ENCODE peak calls at places on chromosomes 7 and 10, in nine cellular contexts. One of them, this sample, is unnamed.

GRCh38 chr7:137959987-137960386 is 41.9 kb downstream of the CREB3L2 start:
- DNase-seq in OCI-LY7: no peak
- DNase-seq in mammary epithelial cell: no peak
- DNase-seq in brain microvascular endothelial cell: no peak
- DNase-seq in adrenal gland: no peak
- DNase-seq in fibroblast of mammary gland: no peak
- DNase-seq in neural progenitor cell: no peak
- DNase-seq in AG09309: no peak
- DNase-seq in A549: no peak
- DNase-seq in this sample: no peak

GRCh38 chr10:49139000-49139865 is 5.4 kb upstream of the FAM170B start:
- DNase-seq in OCI-LY7: no peak
- DNase-seq in mammary epithelial cell: no peak
- DNase-seq in brain microvascular endothelial cell: peak; percentile 74
- DNase-seq in adrenal gland: no peak
- DNase-seq in fibroblast of mammary gland: peak; percentile 88
- DNase-seq in neural progenitor cell: no peak
- DNase-seq in AG09309: peak; percentile 62
- DNase-seq in A549: no peak
- DNase-seq in this sample: peak; percentile 66

GRCh38 chr10:91552706-91553105 is 80.2 kb downstream of the PPP1R3C start:
- DNase-seq in OCI-LY7: no peak
- DNase-seq in mammary epithelial cell: no peak
- DNase-seq in brain microvascular endothelial cell: no peak
- DNase-seq in adrenal gland: peak; percentile 38
- DNase-seq in fibroblast of mammary gland: peak; percentile 27
- DNase-seq in neural progenitor cell: peak; percentile 39
- DNase-seq in AG09309: no peak
- DNase-seq in A549: peak; percentile 43
- DNase-seq in this sample: no peak

GRCh38 chr10:29482591-29483421 is 152.0 kb downstream of the SVIL start:
- DNase-seq in OCI-LY7: peak; percentile 75
- DNase-seq in mammary epithelial cell: no peak
- DNase-seq in brain microvascular endothelial cell: peak; percentile 91
- DNase-seq in adrenal gland: no peak
- DNase-seq in fibroblast of mammary gland: peak; percentile 62
- DNase-seq in neural progenitor cell: peak; percentile 37
- DNase-seq in AG09309: no peak
- DNase-seq in A549: no peak
- DNase-seq in this sample: peak; percentile 54

GRCh38 chr7:8441106-8441590 is 7.7 kb downstream of the NXPH1 start:
- DNase-seq in OCI-LY7: no peak
- DNase-seq in mammary epithelial cell: no peak
- DNase-seq in brain microvascular endothelial cell: no peak
- DNase-seq in adrenal gland: no peak
- DNase-seq in fibroblast of mammary gland: no peak
- DNase-seq in neural progenitor cell: peak; percentile 60
- DNase-seq in AG09309: no peak
- DNase-seq in A549: no peak
- DNase-seq in this sample: no peak

GRCh38 chr7:83109352-83109751 is 53.3 kb downstream of the PCLO start:
- DNase-seq in OCI-LY7: no peak
- DNase-seq in mammary epithelial cell: no peak
- DNase-seq in brain microvascular endothelial cell: no peak
- DNase-seq in adrenal gland: no peak
- DNase-seq in fibroblast of mammary gland: no peak
- DNase-seq in neural progenitor cell: no peak
- DNase-seq in AG09309: no peak
- DNase-seq in A549: no peak
- DNase-seq in this sample: no peak

GRCh38 chr10:35464805-35465456 is 128.6 kb downstream of the CCNY start:
- DNase-seq in OCI-LY7: no peak
- DNase-seq in mammary epithelial cell: no peak
- DNase-seq in brain microvascular endothelial cell: no peak
- DNase-seq in adrenal gland: no peak
- DNase-seq in fibroblast of mammary gland: peak; percentile 34
- DNase-seq in neural progenitor cell: peak; percentile 56
- DNase-seq in AG09309: peak; percentile 16
- DNase-seq in A549: no peak
- DNase-seq in this sample: no peak

GRCh38 chr7:55128693-55129394 is 110.0 kb downstream of the EGFR start:
- DNase-seq in OCI-LY7: no peak
- DNase-seq in mammary epithelial cell: no peak
- DNase-seq in brain microvascular endothelial cell: peak; percentile 59
- DNase-seq in adrenal gland: no peak
- DNase-seq in fibroblast of mammary gland: peak; percentile 84
- DNase-seq in neural progenitor cell: peak; percentile 31
- DNase-seq in AG09309: no peak
- DNase-seq in A549: no peak
- DNase-seq in this sample: no peak

GRCh38 chr10:85147346-85148250 is 819.2 kb downstream of the CCSER2 start:
- DNase-seq in OCI-LY7: no peak
- DNase-seq in mammary epithelial cell: no peak
- DNase-seq in brain microvascular endothelial cell: no peak
- DNase-seq in adrenal gland: no peak
- DNase-seq in fibroblast of mammary gland: no peak
- DNase-seq in neural progenitor cell: no peak
- DNase-seq in AG09309: no peak
- DNase-seq in A549: no peak
- DNase-seq in this sample: no peak

GRCh38 chr7:21193895-21194294 is 234.0 kb upstream of the SP4 start:
- DNase-seq in OCI-LY7: no peak
- DNase-seq in mammary epithelial cell: no peak
- DNase-seq in brain microvascular endothelial cell: no peak
- DNase-seq in adrenal gland: no peak
- DNase-seq in fibroblast of mammary gland: no peak
- DNase-seq in neural progenitor cell: peak; percentile 11
- DNase-seq in AG09309: no peak
- DNase-seq in A549: no peak
- DNase-seq in this sample: no peak

GRCh38 chr10:98684019-98684899 is 237.5 kb upstream of the HPS1 start:
- DNase-seq in OCI-LY7: no peak
- DNase-seq in mammary epithelial cell: no peak
- DNase-seq in brain microvascular endothelial cell: no peak
- DNase-seq in adrenal gland: no peak
- DNase-seq in fibroblast of mammary gland: no peak
- DNase-seq in neural progenitor cell: no peak
- DNase-seq in AG09309: no peak
- DNase-seq in A549: no peak
- DNase-seq in this sample: no peak

GRCh38 chr7:129184979-129185670 is 3.3 kb upstream of the SMO start:
- DNase-seq in OCI-LY7: no peak
- DNase-seq in mammary epithelial cell: peak; percentile 82
- DNase-seq in brain microvascular endothelial cell: no peak
- DNase-seq in adrenal gland: no peak
- DNase-seq in fibroblast of mammary gland: no peak
- DNase-seq in neural progenitor cell: no peak
- DNase-seq in AG09309: no peak
- DNase-seq in A549: no peak
- DNase-seq in this sample: no peak

GRCh38 chr7:121366852-121367431 is 29.2 kb downstream of the FAM3C start:
- DNase-seq in OCI-LY7: peak; percentile 46
- DNase-seq in mammary epithelial cell: no peak
- DNase-seq in brain microvascular endothelial cell: no peak
- DNase-seq in adrenal gland: peak; percentile 30
- DNase-seq in fibroblast of mammary gland: peak; percentile 59
- DNase-seq in neural progenitor cell: peak; percentile 6
- DNase-seq in AG09309: no peak
- DNase-seq in A549: peak; percentile 34
- DNase-seq in this sample: peak; percentile 40

DNA sequence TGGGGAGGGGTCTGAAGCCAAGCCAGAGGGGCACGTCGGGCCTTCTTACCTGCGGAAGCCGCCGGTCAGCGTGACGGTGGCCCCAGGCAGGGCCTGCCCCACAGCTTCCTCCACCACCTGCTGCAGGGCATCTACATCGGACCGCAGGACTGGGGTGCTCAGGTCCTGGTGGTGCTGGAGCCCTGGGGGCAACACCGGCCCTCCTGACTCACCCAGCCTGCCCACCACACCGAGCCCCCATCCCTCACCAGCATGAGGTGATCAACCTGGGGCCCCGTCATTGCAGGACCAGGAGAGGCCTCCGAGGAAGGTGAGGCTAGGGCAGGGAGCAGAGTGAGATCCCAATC is 8.0 kb downstream of the POLM start:
- DNase-seq in OCI-LY7: no peak
- DNase-seq in mammary epithelial cell: no peak
- DNase-seq in brain microvascular endothelial cell: no peak
- DNase-seq in adrenal gland: no peak
- DNase-seq in fibroblast of mammary gland: no peak
- DNase-seq in neural progenitor cell: no peak
- DNase-seq in AG09309: no peak
- DNase-seq in A549: no peak
- DNase-seq in this sample: no peak
- H3K4me3 ChIP-seq in OCI-LY7: no peak overlapping the region
- H3K4me3 ChIP-seq in mammary epithelial cell: no peak overlapping the region
- H3K4me3 ChIP-seq in brain microvascular endothelial cell: no peak overlapping the region
- H3K4me3 ChIP-seq in adrenal gland: no peak overlapping the region
- H3K4me3 ChIP-seq in fibroblast of mammary gland: no peak overlapping the region
- H3K4me3 ChIP-seq in neural progenitor cell: no peak overlapping the region
- H3K4me3 ChIP-seq in AG09309: no peak overlapping the region
- H3K4me3 ChIP-seq in A549: no peak overlapping the region
- H3K4me3 ChIP-seq in this sample: no peak overlapping the region

DNA sequence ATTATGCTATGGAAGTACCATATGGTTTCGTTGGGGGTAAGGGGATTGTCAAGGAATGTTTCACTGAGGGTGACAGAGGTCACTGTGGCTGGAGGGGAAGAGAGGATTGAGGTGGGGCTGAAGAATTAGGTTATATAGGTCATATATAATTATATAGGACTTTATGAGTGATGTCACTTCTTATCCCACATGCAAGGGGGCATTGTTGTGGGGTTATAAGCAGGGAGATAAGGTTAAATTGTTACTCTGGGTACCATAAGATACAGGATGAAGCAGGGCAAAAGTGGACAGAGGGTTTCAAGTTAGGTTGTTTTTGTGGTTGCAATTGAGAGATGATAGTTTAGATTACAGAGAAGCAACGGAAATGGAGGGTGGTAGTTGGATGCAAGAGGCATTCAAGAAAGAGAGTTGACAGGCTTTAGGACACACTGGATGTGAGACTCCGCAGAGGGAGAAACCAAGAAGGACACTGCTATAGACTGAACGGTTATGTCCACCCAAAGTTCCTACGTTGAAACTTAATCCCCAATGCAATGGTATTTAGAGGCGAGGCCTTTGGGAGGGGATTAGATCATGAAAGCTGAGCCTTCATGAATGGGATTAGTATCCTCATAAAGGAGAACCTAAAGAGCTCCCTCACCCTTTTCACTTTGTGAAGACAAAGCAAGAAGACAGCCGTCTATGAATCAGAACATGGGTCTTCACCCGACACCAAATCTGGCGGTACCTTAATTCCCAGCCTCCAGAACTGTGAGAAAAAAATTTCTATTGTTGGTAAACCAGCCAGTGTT is 7.0 kb upstream of the PRR15 start:
- DNase-seq in OCI-LY7: no peak
- DNase-seq in mammary epithelial cell: no peak
- DNase-seq in brain microvascular endothelial cell: no peak
- DNase-seq in adrenal gland: no peak
- DNase-seq in fibroblast of mammary gland: no peak
- DNase-seq in neural progenitor cell: peak; percentile 82
- DNase-seq in AG09309: no peak
- DNase-seq in A549: no peak
- DNase-seq in this sample: no peak
- TF ChIP-seq CTCF in OCI-LY7: peak; percentile 61
- TF ChIP-seq CTCF in mammary epithelial cell: peak; percentile 36
- TF ChIP-seq CTCF in brain microvascular endothelial cell: peak; percentile 9
- TF ChIP-seq CTCF in adrenal gland: no peak
- TF ChIP-seq CTCF in fibroblast of mammary gland: no peak
- TF ChIP-seq CTCF in neural progenitor cell: peak; percentile 38
- TF ChIP-seq CTCF in AG09309: peak; percentile 11
- TF ChIP-seq CTCF in A549: no peak
- TF ChIP-seq CTCF in this sample: no peak

GRCh38 chr7:16758634-16759602 is 5.4 kb downstream of the TSPAN13 start:
- DNase-seq in OCI-LY7: peak; percentile 16
- DNase-seq in mammary epithelial cell: no peak
- DNase-seq in brain microvascular endothelial cell: no peak
- DNase-seq in adrenal gland: no peak
- DNase-seq in fibroblast of mammary gland: no peak
- DNase-seq in neural progenitor cell: no peak
- DNase-seq in AG09309: no peak
- DNase-seq in A549: no peak
- DNase-seq in this sample: no peak

GRCh38 chr7:16755397-16755796 is 1.8 kb downstream of the TSPAN13 start:
- DNase-seq in OCI-LY7: no peak
- DNase-seq in mammary epithelial cell: no peak
- DNase-seq in brain microvascular endothelial cell: no peak
- DNase-seq in adrenal gland: no peak
- DNase-seq in fibroblast of mammary gland: no peak
- DNase-seq in neural progenitor cell: no peak
- DNase-seq in AG09309: no peak
- DNase-seq in A549: no peak
- DNase-seq in this sample: no peak

GRCh38 chr7:16753102-16753931 is at the start of gene TSPAN13:
- DNase-seq in OCI-LY7: peak; percentile 86
- DNase-seq in mammary epithelial cell: peak; percentile 98
- DNase-seq in brain microvascular endothelial cell: peak; percentile 68
- DNase-seq in adrenal gland: peak; percentile 89
- DNase-seq in fibroblast of mammary gland: no peak
- DNase-seq in neural progenitor cell: peak; percentile 96
- DNase-seq in AG09309: no peak
- DNase-seq in A549: peak; percentile 87
- DNase-seq in this sample: peak; percentile 12

GRCh38 chr7:16753932-16754571 is 497 bp downstream of the TSPAN13 start:
- DNase-seq in OCI-LY7: peak; percentile 35
- DNase-seq in mammary epithelial cell: peak; percentile 39
- DNase-seq in brain microvascular endothelial cell: peak; percentile 20
- DNase-seq in adrenal gland: peak; percentile 53
- DNase-seq in fibroblast of mammary gland: no peak
- DNase-seq in neural progenitor cell: peak; percentile 89
- DNase-seq in AG09309: no peak
- DNase-seq in A549: no peak
- DNase-seq in this sample: no peak

DNA sequence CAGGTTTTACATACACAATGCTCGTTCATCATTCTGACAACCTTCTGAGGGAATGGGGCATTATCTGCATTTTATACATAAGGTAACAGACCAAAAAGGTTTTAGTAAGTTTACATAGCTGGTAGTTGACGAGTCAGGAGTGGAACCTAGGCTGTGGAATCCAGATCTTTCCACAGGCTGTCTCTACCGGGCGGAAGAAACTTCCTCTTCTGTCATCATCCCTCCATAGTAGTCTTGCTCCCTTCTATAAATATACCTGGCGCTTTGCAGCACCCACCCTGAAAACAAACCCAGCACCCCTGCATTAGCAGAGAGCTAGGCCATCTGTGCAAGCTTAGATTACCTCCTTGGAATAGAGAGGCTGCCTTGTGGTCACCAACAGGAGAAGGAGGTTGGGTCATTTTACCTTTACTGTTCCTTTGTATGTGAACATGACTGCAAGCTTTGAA is 1.3 kb downstream of the TSPAN13 start:
- DNase-seq in OCI-LY7: no peak
- DNase-seq in mammary epithelial cell: peak; percentile 8
- DNase-seq in brain microvascular endothelial cell: no peak
- DNase-seq in adrenal gland: no peak
- DNase-seq in fibroblast of mammary gland: no peak
- DNase-seq in neural progenitor cell: no peak
- DNase-seq in AG09309: no peak
- DNase-seq in A549: no peak
- DNase-seq in this sample: no peak
- H3K4me3 ChIP-seq in OCI-LY7: peak overlapping the region; percentile 93
- H3K4me3 ChIP-seq in mammary epithelial cell: peak overlapping the region; percentile 88
- H3K4me3 ChIP-seq in brain microvascular endothelial cell: no peak overlapping the region
- H3K4me3 ChIP-seq in adrenal gland: no peak overlapping the region
- H3K4me3 ChIP-seq in fibroblast of mammary gland: no peak overlapping the region
- H3K4me3 ChIP-seq in neural progenitor cell: peak overlapping the region; percentile 85
- H3K4me3 ChIP-seq in AG09309: no peak overlapping the region
- H3K4me3 ChIP-seq in A549: peak overlapping the region; percentile 87
- H3K4me3 ChIP-seq in this sample: peak overlapping the region; percentile 74

GRCh38 chr7:154698726-154699291 is 304.1 kb downstream of the PAXIP1 start:
- DNase-seq in OCI-LY7: peak; percentile 3
- DNase-seq in mammary epithelial cell: no peak
- DNase-seq in brain microvascular endothelial cell: no peak
- DNase-seq in adrenal gland: no peak
- DNase-seq in fibroblast of mammary gland: no peak
- DNase-seq in neural progenitor cell: peak; percentile 65
- DNase-seq in AG09309: no peak
- DNase-seq in A549: peak; percentile 14
- DNase-seq in this sample: no peak
- TF ChIP-seq CTCF in OCI-LY7: peak; percentile 74
- TF ChIP-seq CTCF in mammary epithelial cell: no peak
- TF ChIP-seq CTCF in brain microvascular endothelial cell: peak; percentile 3
- TF ChIP-seq CTCF in adrenal gland: no peak
- TF ChIP-seq CTCF in fibroblast of mammary gland: peak; percentile 2
- TF ChIP-seq CTCF in neural progenitor cell: peak; percentile 72
- TF ChIP-seq CTCF in AG09309: no peak
- TF ChIP-seq CTCF in A549: peak; percentile 7
- TF ChIP-seq CTCF in this sample: peak; percentile 18

This sample was measured in astrocyte of the cerebellum.